ENCODE peak calls at places on chromosomes 13 and 19, in seven cellular contexts. E is body of pancreas; I is A172; H is astrocyte of the spinal cord; F is foreskin fibroblast; U is activated CD4-positive, alpha-beta T cell treated with anti-CD3 and anti-CD28 coated beads, Interleukin-2, amount 50 U/mL, for 1 hour; Y is heart right ventricle. P is an unnamed sample.
A peak's percentile ranks its signal among the peaks of the same experiment; 100 is the strongest.

GRCh38 chr13:48574036-48574796 is 41.3 kb upstream of the RCBTB2 start:
- DNase-seq in E (no peak), I (no peak), H (no peak), F (no peak), U (no peak), Y (no peak), P (no peak)

GRCh38 chr19:15173746-15174404 is 26.9 kb downstream of the NOTCH3 start:
- DNase-seq in E (no peak), I (no peak), H (no peak), F (no peak), U (no peak), Y (no peak), P (no peak)

GRCh38 chr19:18397242-18398202 is at the start of gene LRRC25:
- DNase-seq in E (no peak), I (no peak), H (no peak), F (no peak), U (no peak), Y (peak; percentile 38), P (peak; percentile 46)

GRCh38 chr19:43743059-43743458 is 11.7 kb downstream of the SMG9 start:
- DNase-seq in E (no peak), I (peak; percentile 93), H (peak; percentile 48), F (no peak), U (no peak), Y (no peak), P (no peak)

GRCh38 chr19:45179063-45179847 is 671 bp downstream of the BLOC1S3 start:
- DNase-seq in E (peak; percentile 64), I (no peak), H (no peak), F (peak; percentile 34), U (peak; percentile 18), Y (peak; percentile 44), P (no peak)

GRCh38 chr19:5074830-5075394 is 106.0 kb downstream of the KDM4B start:
- DNase-seq in E (no peak), I (no peak), H (no peak), F (no peak), U (no peak), Y (no peak), P (no peak)

GRCh38 chr13:74205313-74205690 is 71.1 kb upstream of the KLF12 start:
- DNase-seq in E (no peak), I (no peak), H (peak; percentile 40), F (no peak), U (no peak), Y (no peak), P (no peak)

GRCh38 chr13:110226051-110226562 is 80.8 kb downstream of the COL4A1 start:
- DNase-seq in E (no peak), I (peak; percentile 37), H (no peak), F (no peak), U (no peak), Y (no peak), P (no peak)

P was measured in left ventricle myocardium inferior.